ENCODE peak calls at places on chromosomes 4 and X, in six cellular contexts. N is Panc1; T is GM20000; F is fibroblast of the aortic adventitia; P is naive thymus-derived CD4-positive, alpha-beta T cell; W is HAP-1. Y is an unnamed sample.

GRCh38 chrX:11113731-11114130 is 2.6 kb downstream of the HCCS start:
- DNase-seq in T (no peak), W (no peak), P (no peak), N (no peak), F (no peak), Y (no peak)

GRCh38 chrX:65463550-65463949 is 71.0 kb downstream of the LAS1L start:
- DNase-seq in W (peak), N (no peak), P (no peak), F (peak), T (no peak), Y (no peak)

GRCh38 chr4:2907706-2908293 is 55.4 kb downstream of the NOP14 start:
- DNase-seq in F (no peak), N (no peak), W (no peak), T (no peak), P (no peak), Y (no peak)

GRCh38 chr4:124432500-124432899 is 280.0 kb downstream of the ANKRD50 start:
- DNase-seq in T (no peak), N (no peak), F (peak), W (no peak), P (no peak), Y (no peak)

GRCh38 chr4:169810325-169811323 is 52.9 kb upstream of the HPF1 start:
- DNase-seq in F (peak), T (peak), N (peak), P (peak), W (peak), Y (no peak)

GRCh38 chr4:83386931-83387897 is 52.6 kb upstream of the HPSE start:
- DNase-seq in P (no peak), N (no peak), W (no peak), F (peak), T (no peak), Y (no peak)

GRCh38 chr4:19844436-19844835 is 407.3 kb upstream of the SLIT2 start:
- DNase-seq in W (no peak), T (no peak), F (peak), P (no peak), N (no peak), Y (no peak)

GRCh38 chrX:105552395-105552794 is 269.9 kb upstream of the NRK start:
- DNase-seq in W (no peak), F (peak), P (no peak), N (no peak), T (no peak), Y (no peak)

GRCh38 chrX:116726806-116727205 is 264.0 kb upstream of the CT83 start:
- DNase-seq in W (peak), N (no peak), T (no peak), F (no peak), P (no peak), Y (no peak)

GRCh38 chr4:89492476-89493110 is 185.0 kb upstream of the GPRIN3 start:
- DNase-seq in F (peak), P (no peak), T (no peak), N (no peak), W (no peak), Y (no peak)

GRCh38 chr4:23060776-23061175 is 368.0 kb downstream of the GBA3 start:
- DNase-seq in F (no peak), N (no peak), T (no peak), W (no peak), P (no peak), Y (no peak)

GRCh38 chrX:114162068-114162735 is 421.7 kb upstream of the HTR2C start:
- DNase-seq in P (no peak), F (no peak), N (no peak), T (no peak), W (no peak), Y (no peak)

GRCh38 chr4:78145622-78146021 is 88.5 kb downstream of the FRAS1 start:
- DNase-seq in F (no peak), T (no peak), N (no peak), P (no peak), W (no peak), Y (no peak)

GRCh38 chrX:115449742-115450141 is 111.2 kb upstream of the PLS3 start:
- DNase-seq in N (no peak), F (peak), W (no peak), P (no peak), T (no peak), Y (no peak)

GRCh38 chr4:62119195-62119594 is 919.1 kb downstream of the ADGRL3 start:
- DNase-seq in T (no peak), W (no peak), F (no peak), N (no peak), P (no peak), Y (no peak)

GRCh38 chrX:132948648-132949260 is 9.7 kb downstream of the HS6ST2 start:
- DNase-seq in P (no peak), F (no peak), N (no peak), W (peak), T (no peak), Y (no peak)

GRCh38 chrX:23764585-23764984 is 18.4 kb upstream of the SAT1 start:
- DNase-seq in T (no peak), P (no peak), W (peak), F (no peak), N (no peak), Y (no peak)

GRCh38 chr4:127055349-127055748 is 577.4 kb upstream of the INTU start:
- DNase-seq in P (no peak), T (no peak), W (no peak), N (no peak), F (peak), Y (no peak)